ENCODE peak calls at places on chromosomes 12 and 14, in seven cellular contexts. Y is NCI-H2081; J is HFFc6; F is caudate nucleus; R is activated naive CD8-positive, alpha-beta T cell treated with anti-CD3 and anti-CD28 coated beads for 36 hours; I is Caco-2; E is activated CD4-positive, alpha-beta T cell treated with anti-CD3 and anti-CD28 coated beads, Interleukin-2, amount 10 ng/mL, durations not matched to agents 7 days and 5 days. C is an unnamed sample.

GRCh38 chr12:122203301-122203967 is at the start of gene B3GNT4:
- DNase-seq in I (peak; percentile 81), Y (peak; percentile 70), R (peak; percentile 71), E (peak; percentile 66), J (no peak), F (no peak), C (peak; percentile 59)

GRCh38 chr12:121793836-121794531 is 496 bp upstream of the RHOF start:
- DNase-seq in I (peak; percentile 91), E (peak; percentile 95), Y (peak; percentile 86), R (peak; percentile 98), J (peak; percentile 89), F (peak; percentile 49), C (peak; percentile 71)

GRCh38 chr12:67661311-67662011 is 12.9 kb downstream of the DYRK2 start:
- DNase-seq in J (peak; percentile 91), F (no peak), R (no peak), Y (no peak), E (no peak), I (no peak), C (no peak)

GRCh38 chr12:14394317-14395058 is 29.0 kb downstream of the ATF7IP start:
- DNase-seq in F (no peak), R (peak; percentile 35), I (peak; percentile 56), E (peak; percentile 61), Y (peak; percentile 95), J (peak; percentile 76), C (peak; percentile 93)

GRCh38 chr14:24238123-24238522 is 4.3 kb downstream of the TINF2 start:
- DNase-seq in F (no peak), E (no peak), I (no peak), Y (no peak), J (no peak), R (no peak), C (no peak)

GRCh38 chr12:132024758-132025157 is 75.0 kb downstream of the EP400 start:
- DNase-seq in I (no peak), E (no peak), R (no peak), Y (no peak), F (no peak), J (no peak), C (no peak)

GRCh38 chr14:64502476-64503183 is 1.0 kb downstream of the ZBTB25 start:
- DNase-seq in I (no peak), J (no peak), F (no peak), Y (peak; percentile 35), E (peak; percentile 34), R (peak; percentile 19), C (peak; percentile 28)

GRCh38 chr12:117030187-117030896 is 68.9 kb downstream of the TESC start:
- DNase-seq in R (no peak), E (no peak), Y (no peak), F (no peak), J (no peak), I (no peak), C (no peak)

GRCh38 chr12:1474059-1474537 is 120.3 kb downstream of the FBXL14 start:
- DNase-seq in I (no peak), E (no peak), Y (no peak), R (no peak), J (peak; percentile 98), F (no peak), C (peak; percentile 100)

GRCh38 chr12:31034372-31034771 is 39.3 kb upstream of the DDX11 start:
- DNase-seq in I (no peak), E (no peak), J (no peak), Y (no peak), R (no peak), F (no peak), C (no peak)

GRCh38 chr12:40444174-40444573 is 219.4 kb downstream of the LRRK2 start:
- DNase-seq in F (no peak), Y (no peak), R (no peak), J (no peak), I (no peak), E (no peak), C (no peak)

GRCh38 chr12:685388-685787 is 22.1 kb upstream of the NINJ2 start:
- DNase-seq in R (peak; percentile 77), F (no peak), E (peak; percentile 92), Y (no peak), J (no peak), I (no peak), C (no peak)

GRCh38 chr12:30792648-30793499 is 38.1 kb upstream of the CAPRIN2 start:
- DNase-seq in J (peak; percentile 33), E (no peak), R (no peak), I (no peak), F (no peak), Y (no peak), C (no peak)

GRCh38 chr12:27123642-27124041 is 41.3 kb upstream of the C12orf71 start:
- DNase-seq in E (no peak), Y (peak; percentile 2), F (no peak), R (no peak), I (no peak), J (no peak), C (no peak)

GRCh38 chr14:99687284-99688209 is 3.4 kb downstream of the CYP46A1 start:
- DNase-seq in I (no peak), J (no peak), R (peak; percentile 21), F (no peak), Y (no peak), E (peak; percentile 24), C (no peak)

GRCh38 chr12:50258167-50258551 is 25.2 kb downstream of the LIMA1 start:
- DNase-seq in I (no peak), J (peak; percentile 32), Y (no peak), E (no peak), F (no peak), R (no peak), C (no peak)

GRCh38 chr12:104426926-104427546 is 29.7 kb upstream of the CHST11 start:
- DNase-seq in J (peak; percentile 88), E (no peak), Y (no peak), I (no peak), R (no peak), F (no peak), C (peak; percentile 41)

GRCh38 chr12:130347588-130347987 is 9.9 kb downstream of the PIWIL1 start:
- DNase-seq in E (no peak), J (no peak), F (no peak), R (no peak), Y (no peak), I (no peak), C (no peak)

GRCh38 chr12:27305673-27306504 is 26.7 kb upstream of the BMAL2 start:
- DNase-seq in J (peak; percentile 22), E (no peak), Y (peak; percentile 6), R (no peak), I (no peak), F (no peak), C (peak; percentile 72)

GRCh38 chr12:130339946-130340345 is 2.3 kb downstream of the PIWIL1 start:
- DNase-seq in J (no peak), Y (no peak), R (no peak), E (no peak), F (no peak), I (peak; percentile 58), C (peak; percentile 67)

GRCh38 chr12:68918960-68919359 is 14.0 kb downstream of the CPM start:
- DNase-seq in E (no peak), I (no peak), J (no peak), R (no peak), Y (no peak), F (no peak), C (no peak)

GRCh38 chr12:113347-113746 is 46.8 kb downstream of the IQSEC3 start:
- DNase-seq in F (no peak), R (no peak), Y (no peak), E (no peak), I (no peak), J (no peak), C (no peak)

GRCh38 chr12:8914716-8915526 is 612 bp downstream of the PHC1 start:
- DNase-seq in E (peak; percentile 68), Y (peak; percentile 65), I (peak; percentile 81), F (no peak), J (peak; percentile 43), R (peak; percentile 60), C (peak; percentile 62)

GRCh38 chr14:50117456-50117855 is 1.1 kb upstream of the VCPKMT start:
- DNase-seq in I (no peak), Y (no peak), F (no peak), R (no peak), E (no peak), J (no peak), C (no peak)

GRCh38 chr14:101876539-101876938 is 87.8 kb upstream of the DYNC1H1 start:
- DNase-seq in Y (peak; percentile 46), E (peak; percentile 79), J (no peak), I (no peak), R (peak; percentile 68), F (no peak), C (no peak)

GRCh38 chr12:130017571-130018449 is 114.0 kb upstream of the TMEM132D start:
- DNase-seq in E (no peak), J (no peak), F (no peak), R (no peak), I (no peak), Y (no peak), C (no peak)

GRCh38 chr12:79873223-79873622 is 61.7 kb downstream of the PPP1R12A start:
- DNase-seq in E (no peak), R (no peak), J (no peak), F (no peak), Y (no peak), I (no peak), C (no peak)

GRCh38 chr12:52175411-52176350 is 16.1 kb downstream of the KRT80 start:
- DNase-seq in I (no peak), Y (peak; percentile 75), R (no peak), F (no peak), J (no peak), E (no peak), C (no peak)

GRCh38 chr12:46661161-46661845 is 164.5 kb downstream of the SLC38A4 start:
- DNase-seq in I (no peak), Y (peak; percentile 70), E (peak; percentile 47), F (no peak), R (no peak), J (peak; percentile 88), C (peak; percentile 54)

GRCh38 chr12:100824476-100824875 is 29.9 kb downstream of the ANO4 start:
- DNase-seq in E (no peak), I (no peak), F (no peak), Y (no peak), J (no peak), R (no peak), C (no peak)

GRCh38 chr12:94134226-94134795 is 14.1 kb upstream of the PLXNC1 start:
- DNase-seq in I (no peak), E (peak; percentile 57), R (no peak), J (peak; percentile 48), Y (peak; percentile 44), F (no peak), C (peak; percentile 63)

GRCh38 chr14:95038521-95039250 is 118.6 kb downstream of the DICER1 start:
- DNase-seq in J (no peak), Y (no peak), E (no peak), F (no peak), R (no peak), I (no peak), C (no peak)

GRCh38 chr12:96578526-96579125 is 89.2 kb downstream of the CFAP54 start:
- DNase-seq in I (no peak), Y (peak; percentile 80), F (no peak), E (peak; percentile 40), R (no peak), J (peak; percentile 60), C (peak; percentile 10)

GRCh38 chr12:15583804-15584203 is 205.4 kb downstream of the EPS8 start:
- DNase-seq in E (no peak), F (no peak), J (no peak), I (no peak), Y (no peak), R (no peak), C (no peak)

GRCh38 chr14:100332797-100333196 is 9.7 kb downstream of the SLC25A47 start:
- DNase-seq in J (no peak), F (no peak), Y (peak; percentile 51), R (no peak), I (no peak), E (no peak), C (no peak)

GRCh38 chr14:51251486-51251885 is 11.4 kb downstream of the TMX1 start:
- DNase-seq in F (no peak), Y (no peak), I (no peak), J (no peak), R (no peak), E (no peak), C (no peak)

GRCh38 chr12:92134638-92135274 is 10.9 kb downstream of the BTG1 start:
- DNase-seq in I (no peak), F (no peak), Y (no peak), J (peak; percentile 73), R (no peak), E (no peak), C (peak; percentile 44)